ENCODE peak calls at places on chromosome 13, in six cellular contexts. Z is ascending aorta, X is HFF-Myc, U is AG04450, A is lower lobe of right lung, S is keratinocyte. T is an unnamed sample.

GRCh38 chr13:100138859-100139491 is 50.1 kb downstream of the PCCA start:
- DNase-seq in S (no peak), U (no peak), A (no peak), Z (no peak), X (no peak), T (no peak)

GRCh38 chr13:73058432-73058740 is 419 bp upstream of the KLF5 start:
- DNase-seq in X (no peak), A (no peak), U (no peak), S (no peak), Z (no peak), T (no peak)

GRCh38 chr13:23858586-23858985 is 30.6 kb downstream of the MIPEP start:
- DNase-seq in A (no peak), Z (no peak), U (no peak), X (no peak), S (no peak), T (no peak)

GRCh38 chr13:72852207-72852606 is 70.3 kb downstream of the PIBF1 start:
- DNase-seq in Z (no peak), A (no peak), U (no peak), X (no peak), S (no peak), T (no peak)

GRCh38 chr13:90089051-90089450 is 1258.4 kb upstream of the MIR17HG start:
- DNase-seq in A (no peak), Z (no peak), U (no peak), S (no peak), X (no peak), T (no peak)

GRCh38 chr13:44373247-44373600 is 400 bp upstream of the SERP2 start:
- DNase-seq in A (no peak), S (no peak), U (no peak), X (no peak), Z (no peak), T (no peak)

GRCh38 chr13:59997976-59998375 is 165.8 kb downstream of the DIAPH3 start:
- DNase-seq in Z (no peak), S (no peak), A (no peak), X (no peak), U (no peak), T (no peak)

GRCh38 chr13:20136781-20137703 is 23.8 kb downstream of the GJA3 start:
- DNase-seq in U (no peak), S (no peak), X (no peak), Z (no peak), A (no peak), T (no peak)

GRCh38 chr13:108993346-108993745 is 363.9 kb downstream of the MYO16 start:
- DNase-seq in Z (no peak), X (no peak), U (no peak), A (no peak), S (no peak), T (peak)

GRCh38 chr13:74796126-74796643 is 662.0 kb upstream of the KLF12 start:
- DNase-seq in Z (no peak), S (no peak), U (no peak), A (no peak), X (no peak), T (no peak)
- TF ChIP-seq CTCF in Z (no peak), S (no peak), U (no peak), A (no peak), X (no peak), T (no peak)

GRCh38 chr13:110136660-110137585 is 170.0 kb downstream of the COL4A1 start:
- DNase-seq in S (no peak), U (no peak), Z (no peak), A (no peak), X (no peak), T (no peak)
- H3K4me3 ChIP-seq in S (no peak), U (no peak), Z (peak), A (no peak), X (no peak), T (no peak)

GRCh38 chr13:50762969-50763568 is 80.4 kb downstream of the DLEU7 start:
- DNase-seq in U (no peak), Z (no peak), X (no peak), S (no peak), A (no peak), T (no peak)
- TF ChIP-seq CTCF in U (no peak), Z (no peak), X (no peak), S (no peak), A (no peak), T (no peak)

DNA sequence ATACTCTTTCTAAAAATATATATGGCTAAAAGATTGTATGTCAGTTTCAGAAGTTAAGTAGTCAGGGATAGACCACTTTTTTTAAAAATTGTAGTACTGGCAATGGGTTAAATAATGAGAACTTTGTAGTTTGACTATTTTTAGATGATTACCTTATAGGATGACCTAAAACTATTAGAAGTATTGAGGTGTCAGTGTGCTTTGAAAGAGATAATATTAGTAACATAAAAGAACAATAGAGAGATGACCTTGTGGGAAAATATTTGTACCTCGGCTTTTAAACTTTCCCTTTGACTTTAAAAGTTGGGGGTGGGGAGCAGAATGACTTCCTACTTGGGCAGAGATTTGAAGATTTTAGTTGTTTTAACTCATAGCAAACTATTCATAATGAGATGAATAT is 48.3 kb downstream of the SLAIN1 start:
- DNase-seq in A (no peak), S (no peak), X (no peak), Z (no peak), U (no peak), T (no peak)
- H3K4me3 ChIP-seq in A (no peak), S (no peak), X (no peak), Z (no peak), U (no peak), T (no peak)

GRCh38 chr13:41587490-41587889 is 130.1 kb downstream of the RGCC start:
- DNase-seq in U (no peak), Z (no peak), A (no peak), S (no peak), X (no peak), T (no peak)
- TF ChIP-seq CTCF in U (no peak), Z (no peak), A (no peak), S (peak), X (no peak), T (no peak)